ENCODE peak calls at places on chromosomes 5 and 9, in nine cellular contexts. T is CD4-positive, alpha-beta T cell; J is hypothalamus; L is Peyer's patch; K is SW 1271; E is foreskin fibroblast; Q is activated naive CD8-positive, alpha-beta T cell treated with anti-CD3 and anti-CD28 coated beads, Interleukin-2, amount 50 U/mL, for 24 hours; V is cardiac fibroblast; O is iris pigment epithelial cell. C is an unnamed sample.

GRCh38 chr9:93093081-93093448 is 3.0 kb upstream of the CARD19 start:
- DNase-seq in T (no peak), J (no peak), L (peak), K (no peak), E (peak), Q (no peak), V (no peak), O (no peak), C (no peak)

GRCh38 chr5:92374859-92375258 is 991.7 kb upstream of the ARRDC3 start:
- DNase-seq in T (no peak), J (no peak), L (no peak), K (no peak), E (no peak), Q (no peak), V (no peak), O (no peak), C (no peak)

GRCh38 chr9:81893929-81894328 is 34.3 kb upstream of the SPATA31D4 start:
- DNase-seq in T (no peak), J (no peak), L (no peak), K (no peak), E (no peak), Q (no peak), V (no peak), O (peak), C (no peak)

GRCh38 chr5:41527201-41527779 is 16.9 kb upstream of the PLCXD3 start:
- DNase-seq in T (no peak), J (no peak), L (no peak), K (peak), E (peak), Q (no peak), V (peak), O (peak), C (no peak)

GRCh38 chr9:131656356-131657030 is 83.4 kb downstream of the RAPGEF1 start:
- DNase-seq in T (peak), J (peak), L (no peak), K (no peak), E (no peak), Q (peak), V (no peak), O (no peak), C (peak)

GRCh38 chr9:76891874-76892273 is 14.0 kb downstream of the PRUNE2 start:
- DNase-seq in T (no peak), J (no peak), L (no peak), K (no peak), E (no peak), Q (no peak), V (no peak), O (no peak), C (no peak)

GRCh38 chr9:137387034-137387890 is 35.7 kb downstream of the EXD3 start:
- DNase-seq in T (peak), J (no peak), L (no peak), K (no peak), E (no peak), Q (no peak), V (peak), O (peak), C (peak)

GRCh38 chr5:68424799-68425537 is 209.4 kb downstream of the PIK3R1 start:
- DNase-seq in T (peak), J (no peak), L (no peak), K (no peak), E (peak), Q (no peak), V (peak), O (peak), C (peak)

GRCh38 chr9:136527131-136527530 is 18.7 kb downstream of the NOTCH1 start:
- DNase-seq in T (no peak), J (no peak), L (no peak), K (no peak), E (no peak), Q (no peak), V (no peak), O (no peak), C (no peak)

GRCh38 chr5:142654578-142655042 is 31.3 kb downstream of the FGF1 start:
- DNase-seq in T (no peak), J (no peak), L (no peak), K (no peak), E (peak), Q (no peak), V (no peak), O (no peak), C (no peak)

GRCh38 chr5:32760091-32760509 is 49.0 kb downstream of the NPR3 start:
- DNase-seq in T (no peak), J (no peak), L (no peak), K (no peak), E (peak), Q (no peak), V (peak), O (peak), C (no peak)

GRCh38 chr9:77981332-77981731 is 50.3 kb downstream of the GNAQ start:
- DNase-seq in T (no peak), J (no peak), L (peak), K (no peak), E (peak), Q (no peak), V (peak), O (peak), C (no peak)

GRCh38 chr5:102762095-102762534 is 7.0 kb downstream of the PAM start:
- DNase-seq in T (no peak), J (no peak), L (no peak), K (no peak), E (peak), Q (no peak), V (peak), O (peak), C (no peak)

GRCh38 chr9:127763918-127764384 is 14.5 kb downstream of the SH2D3C start:
- DNase-seq in T (no peak), J (peak), L (peak), K (no peak), E (no peak), Q (peak), V (peak), O (no peak), C (no peak)

GRCh38 chr5:150297934-150298595 is 4.6 kb downstream of the ARSI start:
- DNase-seq in T (no peak), J (no peak), L (peak), K (no peak), E (no peak), Q (no peak), V (no peak), O (no peak), C (no peak)

GRCh38 chr9:125632321-125633115 is 74.5 kb downstream of the MAPKAP1 start:
- DNase-seq in T (no peak), J (no peak), L (no peak), K (no peak), E (no peak), Q (peak), V (no peak), O (no peak), C (no peak)

GRCh38 chr5:132012385-132013005 is 1.0 kb upstream of the ACSL6 start:
- DNase-seq in T (no peak), J (peak), L (peak), K (no peak), E (peak), Q (peak), V (peak), O (peak), C (peak)

GRCh38 chr5:110008131-110008530 is 318.4 kb downstream of the MAN2A1 start:
- DNase-seq in T (no peak), J (no peak), L (no peak), K (no peak), E (no peak), Q (no peak), V (no peak), O (peak), C (no peak)

GRCh38 chr9:127980056-127980705 is 608 bp downstream of the EEIG1 start:
- DNase-seq in T (no peak), J (no peak), L (peak), K (no peak), E (peak), Q (peak), V (no peak), O (peak), C (peak)

GRCh38 chr5:151742870-151743294 is 15.5 kb downstream of the ATOX1 start:
- DNase-seq in T (no peak), J (peak), L (no peak), K (no peak), E (peak), Q (no peak), V (peak), O (peak), C (no peak)

GRCh38 chr5:13115476-13115875 is 829.0 kb downstream of the DNAH5 start:
- DNase-seq in T (no peak), J (no peak), L (no peak), K (no peak), E (no peak), Q (no peak), V (no peak), O (no peak), C (no peak)

GRCh38 chr9:18976368-18977238 is 56.4 kb downstream of the SAXO1 start:
- DNase-seq in T (no peak), J (no peak), L (no peak), K (no peak), E (peak), Q (no peak), V (peak), O (peak), C (no peak)

GRCh38 chr9:124256517-124257069 is 1.2 kb upstream of the NEK6 start:
- DNase-seq in T (no peak), J (no peak), L (peak), K (no peak), E (peak), Q (no peak), V (peak), O (peak), C (no peak)

GRCh38 chr9:128540630-128541355 is 11.6 kb upstream of the SPTAN1 start:
- DNase-seq in T (no peak), J (no peak), L (no peak), K (no peak), E (peak), Q (no peak), V (peak), O (peak), C (no peak)

GRCh38 chr5:172830876-172831662 is 3.0 kb upstream of the ERGIC1 start:
- DNase-seq in T (no peak), J (no peak), L (no peak), K (no peak), E (peak), Q (no peak), V (peak), O (peak), C (no peak)

GRCh38 chr5:1432296-1432695 is 12.9 kb downstream of the SLC6A3 start:
- DNase-seq in T (no peak), J (no peak), L (peak), K (no peak), E (no peak), Q (no peak), V (no peak), O (no peak), C (no peak)

GRCh38 chr9:23819403-23819802 is 6.6 kb downstream of the ELAVL2 start:
- DNase-seq in T (no peak), J (no peak), L (no peak), K (no peak), E (no peak), Q (no peak), V (no peak), O (no peak), C (no peak)

GRCh38 chr5:131794596-131794995 is 2.2 kb downstream of the FNIP1 start:
- DNase-seq in T (no peak), J (no peak), L (no peak), K (no peak), E (no peak), Q (no peak), V (no peak), O (no peak), C (no peak)

C was measured in activated CD4-positive, alpha-beta memory T cell treated with anti-CD3 and anti-CD28 coated beads, Interleukin-2, amount 10 ng/mL, durations not matched to agents 7 days and 5 days.